ENCODE peak calls at places on chromosomes 4 and X, in four cellular contexts. F, N, Y and T are unnamed samples.

GRCh38 chr4:111360906-111361305 is 738.0 kb upstream of the PITX2 start:
- DNase-seq in F (no peak), N (no peak), Y (no peak), T (no peak)

GRCh38 chr4:123699823-123700822 is 303.5 kb downstream of the SPRY1 start:
- DNase-seq in F (no peak), N (peak; percentile 59), Y (no peak), T (no peak)

GRCh38 chr4:71958978-71959377 is 72.8 kb upstream of the NPFFR2 start:
- DNase-seq in F (no peak), N (no peak), Y (no peak), T (no peak)

GRCh38 chr4:181619651-181620050 is 623.6 kb upstream of the TENM3 start:
- DNase-seq in F (no peak), N (no peak), Y (no peak), T (no peak)

GRCh38 chr4:1991087-1991486 is 17.7 kb downstream of the NELFA start:
- DNase-seq in F (no peak), N (no peak), Y (peak; percentile 15), T (no peak)

GRCh38 chr4:15695764-15696163 is 7.1 kb upstream of the BST1 start:
- DNase-seq in F (no peak), N (no peak), Y (no peak), T (no peak)

GRCh38 chr4:121072080-121072835 is at the start of gene NDNF:
- DNase-seq in F (no peak), N (no peak), Y (no peak), T (no peak)

GRCh38 chr4:26746742-26747351 is 113.8 kb upstream of the STIM2 start:
- DNase-seq in F (no peak), N (peak; percentile 45), Y (no peak), T (no peak)

GRCh38 chr4:110850461-110851447 is 227.9 kb upstream of the PITX2 start:
- DNase-seq in F (no peak), N (no peak), Y (no peak), T (no peak)

GRCh38 chr4:53307819-53308773 is 57.8 kb downstream of the SCFD2 start:
- DNase-seq in F (no peak), N (no peak), Y (no peak), T (no peak)

GRCh38 chr4:153809916-153810810 is 21.3 kb upstream of the SFRP2 start:
- DNase-seq in F (no peak), N (peak; percentile 64), Y (no peak), T (no peak)

GRCh38 chr4:53821179-53821851 is 230.0 kb upstream of the LNX1 start:
- DNase-seq in F (no peak), N (no peak), Y (no peak), T (no peak)

GRCh38 chr4:17688011-17688441 is 73.6 kb downstream of the MED28 start:
- DNase-seq in F (no peak), N (peak; percentile 54), Y (no peak), T (peak; percentile 50)

GRCh38 chr4:55075376-55075775 is 50.0 kb downstream of the KDR start:
- DNase-seq in F (no peak), N (no peak), Y (no peak), T (no peak)

GRCh38 chr4:52588097-52588496 is 71.0 kb downstream of the USP46 start:
- DNase-seq in F (no peak), N (peak; percentile 33), Y (no peak), T (no peak)

GRCh38 chr4:128255906-128256305 is 31.7 kb downstream of the PGRMC2 start:
- DNase-seq in F (no peak), N (no peak), Y (no peak), T (no peak)

GRCh38 chrX:36684053-36684452 is 324.1 kb upstream of the FAM47C start:
- DNase-seq in F (no peak), N (peak; percentile 5), Y (no peak), T (no peak)

GRCh38 chrX:132114607-132115006 is 13.2 kb downstream of the FRMD7 start:
- DNase-seq in F (no peak), N (no peak), Y (no peak), T (no peak)

GRCh38 chr4:115515379-115516171 is 402.2 kb upstream of the NDST4 start:
- DNase-seq in F (no peak), N (no peak), Y (no peak), T (no peak)

DNA sequence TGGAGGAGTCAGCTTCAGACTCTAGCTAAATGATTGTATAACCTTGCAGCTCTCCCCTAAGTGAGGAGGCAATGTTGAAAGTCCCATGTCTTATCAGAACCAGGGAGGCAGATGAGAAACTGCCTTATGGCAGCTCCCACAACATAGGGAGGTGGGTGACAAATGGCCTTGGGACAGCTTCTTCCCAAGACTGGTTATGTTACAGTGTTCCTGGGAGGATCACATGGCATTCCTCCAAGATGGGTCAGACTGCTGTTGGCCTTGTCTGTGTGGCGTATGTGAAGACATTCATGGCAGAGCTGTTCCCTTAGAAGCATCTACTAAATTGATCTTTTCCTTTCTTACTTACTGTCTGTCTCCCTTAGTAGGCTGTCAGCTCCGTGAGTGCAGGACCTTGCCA is 42.0 kb downstream of the HPRT1 start:
- DNase-seq in F (no peak), N (no peak), Y (no peak), T (no peak)
- H3K4me3 ChIP-seq in F (no peak overlapping the region), N (no peak overlapping the region), Y (no peak overlapping the region), T (no peak overlapping the region)

GRCh38 chrX:153410888-153411254 is 401 bp upstream of the ZFP92 start:
- DNase-seq in F (no peak), N (no peak), Y (no peak), T (no peak)

GRCh38 chrX:153411255-153411987 is at the start of gene ZFP92:
- DNase-seq in F (no peak), N (no peak), Y (peak; percentile 81), T (no peak)

GRCh38 chrX:153413731-153414130 is 2.5 kb downstream of the ZFP92 start:
- DNase-seq in F (no peak), N (no peak), Y (peak; percentile 51), T (no peak)

GRCh38 chrX:153412746-153413720 is 1.8 kb downstream of the ZFP92 start:
- DNase-seq in F (no peak), N (no peak), Y (peak; percentile 72), T (no peak)

DNA sequence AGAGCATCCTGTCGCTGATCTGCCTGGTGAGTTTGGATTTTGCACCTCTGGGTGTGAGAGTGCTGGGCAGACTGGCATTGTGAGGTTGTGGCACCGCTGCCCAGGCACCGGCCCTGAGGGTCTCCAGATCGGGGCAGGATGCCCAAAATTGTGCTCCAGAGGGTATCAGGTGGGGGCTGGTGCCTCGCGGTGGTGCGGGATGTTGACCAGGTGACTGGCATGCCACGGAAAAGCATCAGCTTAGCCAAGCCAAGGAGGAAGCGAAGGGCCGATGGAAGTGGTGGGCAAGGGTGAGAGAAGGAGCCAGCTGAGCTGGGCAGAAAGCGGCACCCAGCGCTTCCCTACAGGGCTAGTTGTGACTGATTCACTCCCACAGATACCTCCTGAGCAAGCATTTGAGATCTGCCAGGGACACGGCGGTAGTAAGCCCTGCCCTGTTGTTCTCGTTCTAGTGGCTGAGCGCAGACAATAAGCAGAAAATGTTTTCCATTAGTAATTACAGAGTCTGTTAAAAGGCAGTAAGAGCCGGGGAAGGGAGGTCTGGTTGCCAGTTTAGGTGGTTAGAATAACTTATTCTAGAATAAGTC is 809 bp downstream of the ZFP92 start:
- DNase-seq in F (no peak), N (no peak), Y (peak; percentile 74), T (no peak)
- H3K4me3 ChIP-seq in F (peak overlapping the region; percentile 48), N (no peak overlapping the region), Y (peak overlapping the region; percentile 41), T (peak overlapping the region; percentile 43)

GRCh38 chrX:46758163-46758955 is 559 bp downstream of the SLC9A7 start:
- DNase-seq in F (no peak), N (peak; percentile 10), Y (peak; percentile 81), T (no peak)

GRCh38 chrX:46757052-46757451 is 1.9 kb downstream of the SLC9A7 start:
- DNase-seq in F (no peak), N (peak; percentile 38), Y (no peak), T (no peak)

GRCh38 chrX:46758956-46759644 is at the start of gene SLC9A7:
- DNase-seq in F (no peak), N (peak; percentile 84), Y (peak; percentile 95), T (peak; percentile 25)

GRCh38 chrX:46755656-46756055 is 3.3 kb downstream of the SLC9A7 start:
- DNase-seq in F (no peak), N (no peak), Y (no peak), T (no peak)

DNA sequence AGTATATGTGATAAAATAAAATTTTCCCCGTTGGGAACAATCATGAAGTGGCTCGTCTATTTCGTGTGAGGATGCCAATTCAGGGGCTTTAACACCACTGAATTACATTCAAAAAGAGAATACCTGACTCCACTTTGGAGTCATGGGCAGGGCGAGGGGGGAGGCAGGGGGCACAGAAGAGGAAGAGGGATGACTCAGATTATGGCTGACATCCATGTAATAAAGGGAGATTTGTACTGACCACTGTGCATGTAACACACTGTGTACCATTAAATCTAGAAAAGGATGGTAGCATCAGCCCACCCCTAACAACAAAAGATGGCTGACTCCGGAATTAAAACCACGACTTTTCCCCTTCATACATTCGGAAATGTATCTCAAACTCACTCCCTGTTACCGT is 1.3 kb downstream of the SLC9A7 start:
- DNase-seq in F (no peak), N (peak; percentile 70), Y (no peak), T (no peak)
- H3K4me3 ChIP-seq in F (peak overlapping the region; percentile 59), N (peak overlapping the region; percentile 98), Y (peak overlapping the region; percentile 47), T (no peak overlapping the region)

GRCh38 chrX:16807976-16808542 is 21.8 kb downstream of the TXLNG start:
- DNase-seq in F (no peak), N (peak; percentile 54), Y (no peak), T (no peak)
- H3K4me3 ChIP-seq in F (peak overlapping the region; percentile 36), N (no peak overlapping the region), Y (peak overlapping the region; percentile 16), T (no peak overlapping the region)